ENCODE peak calls at places on chromosome 2, in ten cellular contexts. One of them, this sample, is unnamed.

GRCh38 chr2:63029058-63029457 is 21.6 kb upstream of the OTX1 start:
- DNase-seq in T-helper 1 cell: no peak
- DNase-seq in adrenal gland: no peak
- DNase-seq in astrocyte of the spinal cord: peak; percentile 13
- DNase-seq in T-helper 2 cell: no peak
- DNase-seq in iris pigment epithelial cell: peak; percentile 71
- DNase-seq in Daoy: no peak
- DNase-seq in KBM-7: no peak
- DNase-seq in kidney tubule cell: peak; percentile 46
- DNase-seq in mesendoderm: no peak
- DNase-seq in this sample: peak; percentile 62

GRCh38 chr2:86477349-86477748 is 36.2 kb downstream of the KDM3A start:
- DNase-seq in mesendoderm: no peak
- DNase-seq in Daoy: no peak
- DNase-seq in T-helper 1 cell: no peak
- DNase-seq in kidney tubule cell: peak; percentile 36
- DNase-seq in iris pigment epithelial cell: peak; percentile 59
- DNase-seq in adrenal gland: no peak
- DNase-seq in KBM-7: no peak
- DNase-seq in T-helper 2 cell: no peak
- DNase-seq in astrocyte of the spinal cord: no peak
- DNase-seq in this sample: no peak

GRCh38 chr2:199370150-199370780 is 87.5 kb downstream of the SATB2 start:
- DNase-seq in iris pigment epithelial cell: no peak
- DNase-seq in T-helper 2 cell: no peak
- DNase-seq in astrocyte of the spinal cord: peak; percentile 8
- DNase-seq in adrenal gland: no peak
- DNase-seq in T-helper 1 cell: no peak
- DNase-seq in mesendoderm: no peak
- DNase-seq in Daoy: no peak
- DNase-seq in KBM-7: no peak
- DNase-seq in kidney tubule cell: peak; percentile 1
- DNase-seq in this sample: no peak

GRCh38 chr2:45932278-45932975 is 281.0 kb downstream of the PRKCE start:
- DNase-seq in adrenal gland: no peak
- DNase-seq in astrocyte of the spinal cord: peak; percentile 36
- DNase-seq in Daoy: no peak
- DNase-seq in T-helper 2 cell: peak; percentile 8
- DNase-seq in KBM-7: no peak
- DNase-seq in T-helper 1 cell: peak; percentile 13
- DNase-seq in mesendoderm: no peak
- DNase-seq in kidney tubule cell: peak; percentile 22
- DNase-seq in iris pigment epithelial cell: peak; percentile 63
- DNase-seq in this sample: no peak

GRCh38 chr2:233708942-233709341 is 3.8 kb upstream of the UGT1A5 start:
- DNase-seq in astrocyte of the spinal cord: no peak
- DNase-seq in kidney tubule cell: no peak
- DNase-seq in T-helper 2 cell: no peak
- DNase-seq in adrenal gland: no peak
- DNase-seq in mesendoderm: peak; percentile 45
- DNase-seq in T-helper 1 cell: no peak
- DNase-seq in KBM-7: no peak
- DNase-seq in Daoy: no peak
- DNase-seq in iris pigment epithelial cell: no peak
- DNase-seq in this sample: no peak

GRCh38 chr2:108409768-108410167 is 32.0 kb downstream of the SULT1C4 start:
- DNase-seq in mesendoderm: no peak
- DNase-seq in T-helper 2 cell: no peak
- DNase-seq in KBM-7: no peak
- DNase-seq in adrenal gland: no peak
- DNase-seq in astrocyte of the spinal cord: peak; percentile 54
- DNase-seq in T-helper 1 cell: no peak
- DNase-seq in iris pigment epithelial cell: peak; percentile 86
- DNase-seq in kidney tubule cell: peak; percentile 41
- DNase-seq in Daoy: peak; percentile 45
- DNase-seq in this sample: no peak

GRCh38 chr2:233429175-233429897 is 75.0 kb downstream of the DGKD start:
- DNase-seq in mesendoderm: no peak
- DNase-seq in iris pigment epithelial cell: no peak
- DNase-seq in Daoy: no peak
- DNase-seq in adrenal gland: peak; percentile 7
- DNase-seq in KBM-7: no peak
- DNase-seq in astrocyte of the spinal cord: no peak
- DNase-seq in kidney tubule cell: no peak
- DNase-seq in T-helper 2 cell: no peak
- DNase-seq in T-helper 1 cell: no peak
- DNase-seq in this sample: no peak

GRCh38 chr2:200065477-200065876 is 110.1 kb downstream of the MAIP1 start:
- DNase-seq in kidney tubule cell: no peak
- DNase-seq in adrenal gland: no peak
- DNase-seq in T-helper 1 cell: no peak
- DNase-seq in iris pigment epithelial cell: no peak
- DNase-seq in KBM-7: no peak
- DNase-seq in mesendoderm: no peak
- DNase-seq in Daoy: no peak
- DNase-seq in T-helper 2 cell: no peak
- DNase-seq in astrocyte of the spinal cord: no peak
- DNase-seq in this sample: no peak

GRCh38 chr2:238289574-238289973 is 1.2 kb upstream of the PER2 start:
- DNase-seq in astrocyte of the spinal cord: no peak
- DNase-seq in mesendoderm: peak; percentile 28
- DNase-seq in adrenal gland: no peak
- DNase-seq in iris pigment epithelial cell: no peak
- DNase-seq in KBM-7: no peak
- DNase-seq in Daoy: no peak
- DNase-seq in T-helper 1 cell: no peak
- DNase-seq in kidney tubule cell: no peak
- DNase-seq in T-helper 2 cell: no peak
- DNase-seq in this sample: no peak

GRCh38 chr2:20439193-20439475 is 7.7 kb upstream of the RHOB start:
- DNase-seq in adrenal gland: peak; percentile 39
- DNase-seq in kidney tubule cell: no peak
- DNase-seq in Daoy: peak; percentile 49
- DNase-seq in T-helper 2 cell: no peak
- DNase-seq in iris pigment epithelial cell: peak; percentile 70
- DNase-seq in KBM-7: no peak
- DNase-seq in T-helper 1 cell: no peak
- DNase-seq in astrocyte of the spinal cord: peak; percentile 45
- DNase-seq in mesendoderm: no peak
- DNase-seq in this sample: peak; percentile 45

GRCh38 chr2:68253211-68254068 is 1.1 kb upstream of the PPP3R1 start:
- DNase-seq in T-helper 1 cell: peak; percentile 58
- DNase-seq in astrocyte of the spinal cord: peak; percentile 55
- DNase-seq in KBM-7: peak; percentile 61
- DNase-seq in mesendoderm: peak; percentile 42
- DNase-seq in kidney tubule cell: peak; percentile 43
- DNase-seq in T-helper 2 cell: peak; percentile 80
- DNase-seq in adrenal gland: no peak
- DNase-seq in iris pigment epithelial cell: peak; percentile 21
- DNase-seq in Daoy: no peak
- DNase-seq in this sample: peak; percentile 61

GRCh38 chr2:229445501-229446294 is 174.6 kb upstream of the PID1 start:
- DNase-seq in iris pigment epithelial cell: peak; percentile 54
- DNase-seq in adrenal gland: no peak
- DNase-seq in T-helper 2 cell: no peak
- DNase-seq in astrocyte of the spinal cord: peak; percentile 86
- DNase-seq in T-helper 1 cell: no peak
- DNase-seq in kidney tubule cell: no peak
- DNase-seq in Daoy: peak; percentile 12
- DNase-seq in KBM-7: no peak
- DNase-seq in mesendoderm: no peak
- DNase-seq in this sample: no peak

GRCh38 chr2:197075754-197076337 is 149.3 kb upstream of the PGAP1 start:
- DNase-seq in kidney tubule cell: no peak
- DNase-seq in T-helper 2 cell: peak; percentile 18
- DNase-seq in adrenal gland: no peak
- DNase-seq in mesendoderm: peak; percentile 30
- DNase-seq in astrocyte of the spinal cord: no peak
- DNase-seq in iris pigment epithelial cell: peak; percentile 31
- DNase-seq in KBM-7: peak; percentile 43
- DNase-seq in Daoy: peak; percentile 9
- DNase-seq in T-helper 1 cell: no peak
- DNase-seq in this sample: no peak

GRCh38 chr2:152418688-152419087 is 83.7 kb downstream of the FMNL2 start:
- DNase-seq in astrocyte of the spinal cord: peak; percentile 73
- DNase-seq in T-helper 2 cell: no peak
- DNase-seq in iris pigment epithelial cell: peak; percentile 72
- DNase-seq in kidney tubule cell: no peak
- DNase-seq in KBM-7: no peak
- DNase-seq in mesendoderm: no peak
- DNase-seq in T-helper 1 cell: peak; percentile 15
- DNase-seq in Daoy: peak; percentile 43
- DNase-seq in adrenal gland: no peak
- DNase-seq in this sample: peak; percentile 64

GRCh38 chr2:201257941-201258665 is 2.2 kb upstream of the CASP8 start:
- DNase-seq in mesendoderm: peak; percentile 78
- DNase-seq in iris pigment epithelial cell: peak; percentile 88
- DNase-seq in KBM-7: peak; percentile 97
- DNase-seq in adrenal gland: peak; percentile 71
- DNase-seq in Daoy: peak; percentile 95
- DNase-seq in T-helper 1 cell: peak; percentile 98
- DNase-seq in astrocyte of the spinal cord: peak; percentile 92
- DNase-seq in kidney tubule cell: peak; percentile 96
- DNase-seq in T-helper 2 cell: peak; percentile 99
- DNase-seq in this sample: peak; percentile 84

GRCh38 chr2:43397821-43398220 is 171.4 kb upstream of the ZFP36L2 start:
- DNase-seq in adrenal gland: no peak
- DNase-seq in T-helper 2 cell: no peak
- DNase-seq in kidney tubule cell: no peak
- DNase-seq in Daoy: no peak
- DNase-seq in KBM-7: no peak
- DNase-seq in iris pigment epithelial cell: no peak
- DNase-seq in T-helper 1 cell: no peak
- DNase-seq in mesendoderm: no peak
- DNase-seq in astrocyte of the spinal cord: no peak
- DNase-seq in this sample: no peak

GRCh38 chr2:197163755-197164753 is 146.5 kb downstream of the ANKRD44 start:
- DNase-seq in astrocyte of the spinal cord: no peak
- DNase-seq in kidney tubule cell: no peak
- DNase-seq in mesendoderm: peak; percentile 54
- DNase-seq in adrenal gland: no peak
- DNase-seq in KBM-7: no peak
- DNase-seq in iris pigment epithelial cell: no peak
- DNase-seq in T-helper 2 cell: no peak
- DNase-seq in Daoy: no peak
- DNase-seq in T-helper 1 cell: no peak
- DNase-seq in this sample: no peak

GRCh38 chr2:160516547-160517365 is 23.1 kb upstream of the RBMS1 start:
- DNase-seq in KBM-7: no peak
- DNase-seq in astrocyte of the spinal cord: peak; percentile 71
- DNase-seq in mesendoderm: no peak
- DNase-seq in kidney tubule cell: no peak
- DNase-seq in adrenal gland: no peak
- DNase-seq in Daoy: peak; percentile 64
- DNase-seq in iris pigment epithelial cell: peak; percentile 68
- DNase-seq in T-helper 1 cell: peak; percentile 30
- DNase-seq in T-helper 2 cell: peak; percentile 63
- DNase-seq in this sample: no peak

GRCh38 chr2:103135679-103136078 is 373.8 kb downstream of the TMEM182 start:
- DNase-seq in adrenal gland: no peak
- DNase-seq in iris pigment epithelial cell: no peak
- DNase-seq in T-helper 2 cell: no peak
- DNase-seq in mesendoderm: no peak
- DNase-seq in astrocyte of the spinal cord: no peak
- DNase-seq in Daoy: peak; percentile 85
- DNase-seq in T-helper 1 cell: no peak
- DNase-seq in kidney tubule cell: peak; percentile 67
- DNase-seq in KBM-7: no peak
- DNase-seq in this sample: no peak

GRCh38 chr2:199459286-199460100 is 1.8 kb upstream of the SATB2 start:
- DNase-seq in iris pigment epithelial cell: peak; percentile 96
- DNase-seq in Daoy: peak; percentile 93
- DNase-seq in KBM-7: peak; percentile 93
- DNase-seq in T-helper 2 cell: peak; percentile 69
- DNase-seq in T-helper 1 cell: peak; percentile 61
- DNase-seq in kidney tubule cell: peak; percentile 93
- DNase-seq in mesendoderm: peak; percentile 98
- DNase-seq in adrenal gland: peak; percentile 96
- DNase-seq in astrocyte of the spinal cord: peak; percentile 98
- DNase-seq in this sample: peak; percentile 93

GRCh38 chr2:170421175-170421687 is 243.3 kb downstream of the MYO3B start:
- DNase-seq in kidney tubule cell: no peak
- DNase-seq in T-helper 1 cell: no peak
- DNase-seq in T-helper 2 cell: no peak
- DNase-seq in adrenal gland: peak; percentile 22
- DNase-seq in iris pigment epithelial cell: no peak
- DNase-seq in astrocyte of the spinal cord: no peak
- DNase-seq in mesendoderm: no peak
- DNase-seq in Daoy: no peak
- DNase-seq in KBM-7: no peak
- DNase-seq in this sample: no peak

GRCh38 chr2:120404941-120405768 is 59.2 kb downstream of the INHBB start:
- DNase-seq in T-helper 1 cell: no peak
- DNase-seq in iris pigment epithelial cell: no peak
- DNase-seq in T-helper 2 cell: no peak
- DNase-seq in astrocyte of the spinal cord: no peak
- DNase-seq in adrenal gland: no peak
- DNase-seq in kidney tubule cell: no peak
- DNase-seq in KBM-7: no peak
- DNase-seq in mesendoderm: no peak
- DNase-seq in Daoy: no peak
- DNase-seq in this sample: no peak

GRCh38 chr2:108316194-108316880 is 27.6 kb downstream of the SULT1C2 start:
- DNase-seq in astrocyte of the spinal cord: no peak
- DNase-seq in kidney tubule cell: peak; percentile 27
- DNase-seq in T-helper 1 cell: no peak
- DNase-seq in adrenal gland: no peak
- DNase-seq in iris pigment epithelial cell: no peak
- DNase-seq in KBM-7: no peak
- DNase-seq in T-helper 2 cell: no peak
- DNase-seq in Daoy: no peak
- DNase-seq in mesendoderm: peak; percentile 25
- DNase-seq in this sample: no peak

GRCh38 chr2:164896634-164897033 is 55.0 kb upstream of the COBLL1 start:
- DNase-seq in KBM-7: no peak
- DNase-seq in mesendoderm: peak; percentile 51
- DNase-seq in kidney tubule cell: peak; percentile 78
- DNase-seq in iris pigment epithelial cell: peak; percentile 85
- DNase-seq in T-helper 2 cell: peak; percentile 88
- DNase-seq in adrenal gland: no peak
- DNase-seq in T-helper 1 cell: peak; percentile 81
- DNase-seq in astrocyte of the spinal cord: peak; percentile 83
- DNase-seq in Daoy: peak; percentile 76
- DNase-seq in this sample: peak; percentile 82